ENCODE peak calls at places on chromosomes 5 and 9, in eight cellular contexts. I is glutamatergic neuron, O is omental fat pad, D is BJ, T is foreskin fibroblast, K is endothelial cell, W is body of pancreas, F is AG04449. M is an unnamed sample.

GRCh38 chr5:139453683-139454567 is 8.6 kb downstream of the ECSCR start:
- DNase-seq in I (no peak), O (no peak), D (no peak), T (no peak), K (no peak), W (no peak), F (no peak), M (no peak)

GRCh38 chr9:5562806-5563416 is 52.6 kb downstream of the PDCD1LG2 start:
- DNase-seq in I (no peak), O (no peak), D (no peak), T (no peak), K (no peak), W (no peak), F (no peak), M (no peak)

GRCh38 chr9:109968332-109968657 is 188.3 kb downstream of the PALM2AKAP2 start:
- DNase-seq in I (no peak), O (no peak), D (no peak), T (peak), K (no peak), W (no peak), F (no peak), M (no peak)

GRCh38 chr5:60649288-60649917 is 50.6 kb downstream of the DEPDC1B start:
- DNase-seq in I (no peak), O (no peak), D (no peak), T (peak), K (no peak), W (no peak), F (no peak), M (no peak)

GRCh38 chr9:127741831-127742434 is 6.8 kb upstream of the TOR2A start:
- DNase-seq in I (peak), O (peak), D (no peak), T (peak), K (peak), W (peak), F (no peak), M (no peak)

GRCh38 chr5:142356318-142356715 is 31.5 kb upstream of the SPRY4 start:
- DNase-seq in I (no peak), O (no peak), D (peak), T (peak), K (no peak), W (no peak), F (no peak), M (peak)

GRCh38 chr9:29906065-29906464 is 2332.8 kb upstream of the C9orf72 start:
- DNase-seq in I (no peak), O (no peak), D (no peak), T (no peak), K (no peak), W (no peak), F (no peak), M (no peak)

GRCh38 chr9:129550199-129550839 is 70.6 kb downstream of the C9orf50 start:
- DNase-seq in I (peak), O (peak), D (no peak), T (peak), K (peak), W (peak), F (no peak), M (peak)

GRCh38 chr5:77568082-77568481 is 70.4 kb downstream of the OTP start:
- DNase-seq in I (no peak), O (no peak), D (no peak), T (no peak), K (no peak), W (no peak), F (no peak), M (no peak)

GRCh38 chr9:110954822-110955291 is 83.4 kb downstream of the LPAR1 start:
- DNase-seq in I (no peak), O (no peak), D (no peak), T (no peak), K (no peak), W (no peak), F (no peak), M (no peak)

GRCh38 chr5:37694867-37695266 is 145.0 kb downstream of the GDNF start:
- DNase-seq in I (no peak), O (no peak), D (no peak), T (no peak), K (no peak), W (no peak), F (no peak), M (no peak)

GRCh38 chr9:85899388-85899787 is 41.6 kb upstream of the NAA35 start:
- DNase-seq in I (no peak), O (no peak), D (no peak), T (no peak), K (no peak), W (no peak), F (no peak), M (no peak)

GRCh38 chr5:175603987-175604739 is 53.7 kb upstream of the HRH2 start:
- DNase-seq in I (no peak), O (no peak), D (no peak), T (no peak), K (no peak), W (no peak), F (no peak), M (no peak)

GRCh38 chr5:96101358-96102089 is 139.9 kb upstream of the ELL2 start:
- DNase-seq in I (no peak), O (no peak), D (no peak), T (no peak), K (no peak), W (peak), F (no peak), M (no peak)

GRCh38 chr5:53714324-53715010 is 154.0 kb downstream of the NDUFS4 start:
- DNase-seq in I (no peak), O (no peak), D (no peak), T (no peak), K (no peak), W (no peak), F (peak), M (no peak)

GRCh38 chr5:68898961-68899471 is 194.8 kb upstream of the SLC30A5 start:
- DNase-seq in I (peak), O (no peak), D (peak), T (peak), K (no peak), W (no peak), F (no peak), M (no peak)

GRCh38 chr9:134171316-134172197 is 7.2 kb upstream of the RNU6ATAC start:
- DNase-seq in I (no peak), O (no peak), D (peak), T (peak), K (no peak), W (no peak), F (peak), M (peak)

GRCh38 chr5:44388504-44389409 is 463 bp downstream of the FGF10 start:
- DNase-seq in I (peak), O (no peak), D (no peak), T (peak), K (peak), W (peak), F (no peak), M (no peak)

GRCh38 chr5:16642896-16643295 is 26.1 kb upstream of the RETREG1 start:
- DNase-seq in I (no peak), O (no peak), D (no peak), T (no peak), K (no peak), W (no peak), F (no peak), M (no peak)

GRCh38 chr5:170569101-170569500 is 65.3 kb downstream of the KCNIP1 start:
- DNase-seq in I (no peak), O (no peak), D (no peak), T (no peak), K (no peak), W (no peak), F (no peak), M (no peak)

GRCh38 chr9:16154570-16155078 is 601.8 kb downstream of the CCDC171 start:
- DNase-seq in I (peak), O (no peak), D (no peak), T (no peak), K (peak), W (peak), F (no peak), M (no peak)

GRCh38 chr5:113190347-113190746 is 213.7 kb downstream of the DCP2 start:
- DNase-seq in I (no peak), O (no peak), D (no peak), T (peak), K (no peak), W (no peak), F (no peak), M (no peak)

GRCh38 chr9:136098844-136099243 is 3.8 kb upstream of the NACC2 start:
- DNase-seq in I (no peak), O (no peak), D (no peak), T (no peak), K (no peak), W (no peak), F (no peak), M (no peak)

GRCh38 chr9:34045903-34046302 is 2.8 kb downstream of the UBAP2 start:
- DNase-seq in I (no peak), O (no peak), D (no peak), T (no peak), K (no peak), W (no peak), F (no peak), M (no peak)

GRCh38 chr9:128927731-128928411 is 7.1 kb downstream of the PHYHD1 start:
- DNase-seq in I (peak), O (no peak), D (no peak), T (peak), K (peak), W (peak), F (no peak), M (no peak)

GRCh38 chr9:81320909-81321482 is 368.4 kb downstream of the TLE1 start:
- DNase-seq in I (no peak), O (no peak), D (no peak), T (no peak), K (no peak), W (no peak), F (no peak), M (no peak)

GRCh38 chr9:99019523-99020331 is 76.0 kb downstream of the COL15A1 start:
- DNase-seq in I (no peak), O (no peak), D (peak), T (peak), K (no peak), W (no peak), F (peak), M (peak)

GRCh38 chr5:80754900-80755299 is 100.1 kb upstream of the DHFR start:
- DNase-seq in I (peak), O (no peak), D (no peak), T (peak), K (no peak), W (no peak), F (no peak), M (no peak)

GRCh38 chr9:134328341-134328840 is 2.1 kb downstream of the RXRA start:
- DNase-seq in I (peak), O (no peak), D (no peak), T (peak), K (no peak), W (no peak), F (no peak), M (no peak)

GRCh38 chr5:111548992-111549649 is 36.8 kb upstream of the STARD4 start:
- DNase-seq in I (no peak), O (no peak), D (no peak), T (peak), K (no peak), W (peak), F (no peak), M (no peak)

GRCh38 chr5:132190161-132190817 is 37.4 kb downstream of the P4HA2 start:
- DNase-seq in I (no peak), O (no peak), D (peak), T (peak), K (peak), W (no peak), F (peak), M (peak)

GRCh38 chr5:119398713-119399492 is 43.1 kb downstream of the TNFAIP8 start:
- DNase-seq in I (no peak), O (no peak), D (no peak), T (peak), K (no peak), W (peak), F (no peak), M (no peak)

GRCh38 chr9:117434568-117434967 is 19.7 kb upstream of the ASTN2 start:
- DNase-seq in I (no peak), O (no peak), D (no peak), T (no peak), K (no peak), W (no peak), F (no peak), M (no peak)

GRCh38 chr9:97386733-97387503 is 25.0 kb upstream of the TDRD7 start:
- DNase-seq in I (peak), O (peak), D (no peak), T (peak), K (peak), W (peak), F (no peak), M (peak)

GRCh38 chr9:96781552-96781951 is 3.7 kb upstream of the ZNF510 start:
- DNase-seq in I (no peak), O (no peak), D (no peak), T (no peak), K (no peak), W (no peak), F (no peak), M (no peak)

GRCh38 chr9:32703635-32704034 is 68.2 kb upstream of the TAF1L start:
- DNase-seq in I (no peak), O (no peak), D (no peak), T (no peak), K (no peak), W (no peak), F (no peak), M (no peak)

GRCh38 chr5:55231476-55232193 is 1.8 kb downstream of the CCNO start:
- DNase-seq in I (peak), O (no peak), D (no peak), T (peak), K (peak), W (peak), F (no peak), M (no peak)

GRCh38 chr9:104927912-104928740 is at the start of gene ABCA1:
- DNase-seq in I (peak), O (peak), D (no peak), T (peak), K (peak), W (peak), F (no peak), M (no peak)

GRCh38 chr9:12689233-12689632 is 4.0 kb upstream of the TYRP1 start:
- DNase-seq in I (no peak), O (no peak), D (no peak), T (no peak), K (no peak), W (no peak), F (no peak), M (no peak)

DNA sequence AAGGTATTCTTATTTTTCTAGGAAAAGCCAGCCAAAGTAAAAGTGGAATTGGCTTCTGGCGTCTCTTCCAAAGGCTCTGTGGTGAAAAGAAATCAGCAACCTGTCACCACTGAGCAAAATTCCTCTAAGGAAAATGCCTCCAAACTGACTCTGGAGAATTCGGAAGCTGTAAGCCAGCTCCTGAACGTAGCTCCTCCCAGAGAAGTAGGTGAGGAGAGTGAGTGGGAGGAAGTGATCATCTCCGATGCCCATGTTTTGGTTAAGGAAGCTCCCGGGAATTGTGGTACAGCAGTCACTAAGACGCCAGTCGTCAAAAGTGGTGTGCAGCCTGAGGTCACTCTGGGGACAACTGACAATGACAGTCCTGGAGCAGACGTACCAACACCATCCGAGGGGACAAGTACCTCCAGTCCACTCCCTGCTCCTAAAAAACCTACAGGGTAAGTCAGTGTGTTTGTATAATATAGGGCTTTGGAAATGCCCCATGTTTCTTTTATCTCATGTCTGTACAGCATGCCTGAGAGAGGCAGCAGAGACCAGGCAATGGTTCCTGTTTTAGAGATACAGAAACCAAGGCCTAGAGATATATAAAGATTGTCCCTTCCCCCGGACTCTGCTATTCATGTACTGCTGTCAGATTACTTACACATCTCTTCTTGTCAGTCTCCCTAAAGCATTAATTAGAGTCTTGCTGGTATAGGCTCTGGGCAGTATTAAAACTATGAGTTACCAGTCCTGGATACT is 23.9 kb downstream of the HMGXB3 start:
- DNase-seq in I (no peak), O (no peak), D (no peak), T (no peak), K (no peak), W (no peak), F (no peak), M (no peak)
- TF ChIP-seq CTCF in I (no peak), O (no peak), D (no peak), T (no peak), K (no peak), W (no peak), F (no peak), M (no peak)

DNA sequence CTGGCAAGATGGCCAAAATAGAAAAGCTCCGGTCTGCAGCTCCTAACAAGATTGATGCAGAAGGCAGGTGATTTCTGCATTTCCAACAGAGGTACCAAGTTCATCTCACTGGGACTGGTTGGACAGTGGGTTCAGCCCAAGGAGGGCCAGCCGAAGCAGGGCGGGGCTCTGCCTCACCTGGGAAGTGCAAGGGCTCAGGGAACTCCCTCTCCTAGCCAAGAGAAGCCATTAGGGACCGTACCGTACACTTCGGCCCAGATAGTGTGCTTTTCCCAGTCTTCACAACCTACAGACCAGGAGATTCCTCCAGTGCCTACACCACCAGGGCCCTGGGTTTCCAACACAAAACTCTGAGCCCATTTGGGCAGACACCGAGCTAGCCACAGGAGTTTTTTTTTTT is 277.8 kb downstream of the SLCO4C1 start:
- DNase-seq in I (no peak), O (no peak), D (no peak), T (no peak), K (no peak), W (no peak), F (no peak), M (no peak)
- TF ChIP-seq CTCF in I (no peak), O (no peak), D (no peak), T (no peak), K (no peak), W (no peak), F (no peak), M (no peak)

GRCh38 chr9:101566904-101567724 is 27.7 kb downstream of the PPP3R2 start:
- DNase-seq in I (no peak), O (no peak), D (no peak), T (peak), K (peak), W (no peak), F (no peak), M (no peak)
- TF ChIP-seq CTCF in I (peak), O (no peak), D (peak), T (peak), K (peak), W (peak), F (peak), M (peak)

GRCh38 chr9:113909421-113909820 is 33.3 kb downstream of the ZNF618 start:
- DNase-seq in I (no peak), O (no peak), D (no peak), T (no peak), K (no peak), W (no peak), F (no peak), M (no peak)
- TF ChIP-seq CTCF in I (no peak), O (no peak), D (no peak), T (no peak), K (no peak), W (no peak), F (no peak), M (no peak)

DNA sequence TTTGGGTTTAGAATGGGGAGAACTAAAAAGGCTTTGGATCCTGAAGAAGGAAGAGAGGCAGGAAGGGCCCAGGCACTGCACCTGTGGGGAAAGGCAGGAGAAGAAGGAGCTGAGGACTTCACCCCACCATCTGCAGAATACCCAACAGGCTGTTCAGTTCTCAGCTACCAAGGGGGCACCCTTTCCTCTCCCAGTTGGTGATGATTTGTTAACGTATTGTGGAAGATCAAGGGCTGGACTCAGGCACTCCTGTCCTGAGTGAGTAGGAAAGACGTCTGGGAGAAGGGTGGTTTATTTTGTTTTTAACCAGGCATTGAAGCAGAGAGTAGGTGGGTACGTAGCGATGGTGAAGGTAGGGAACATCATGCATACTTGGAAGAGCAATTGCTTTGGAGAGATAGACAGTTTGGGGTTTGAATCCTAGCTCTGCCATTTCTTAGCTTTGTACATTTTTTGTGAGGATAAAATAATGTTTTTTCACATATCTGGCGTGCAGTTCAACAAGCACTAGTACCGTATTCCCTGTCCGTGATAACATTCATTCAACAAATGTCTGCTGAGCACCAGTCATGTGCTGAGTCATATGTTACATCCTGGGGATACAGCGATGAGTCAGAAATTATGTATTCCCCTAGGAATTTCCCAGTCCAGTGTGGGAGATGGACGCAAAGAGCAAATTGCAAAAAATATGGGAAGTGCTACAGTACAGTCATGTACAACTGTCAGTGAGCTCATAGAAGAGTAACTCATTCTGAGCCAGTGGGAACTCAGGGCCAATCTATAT is 2.1 kb downstream of the MSANTD3 start:
- DNase-seq in I (no peak), O (no peak), D (peak), T (peak), K (no peak), W (no peak), F (peak), M (peak)
- TF ChIP-seq CTCF in I (no peak), O (no peak), D (no peak), T (no peak), K (no peak), W (no peak), F (no peak), M (no peak)

GRCh38 chr9:126146254-126147145 is 180.1 kb upstream of the MVB12B start:
- DNase-seq in I (no peak), O (no peak), D (no peak), T (no peak), K (peak), W (no peak), F (no peak), M (no peak)
- TF ChIP-seq CTCF in I (no peak), O (no peak), D (peak), T (peak), K (peak), W (peak), F (peak), M (peak)

GRCh38 chr5:116272281-116272941 is 187.6 kb downstream of the COMMD10 start:
- DNase-seq in I (no peak), O (no peak), D (no peak), T (peak), K (no peak), W (no peak), F (no peak), M (peak)
- TF ChIP-seq CTCF in I (peak), O (no peak), D (peak), T (no peak), K (no peak), W (no peak), F (no peak), M (peak)

GRCh38 chr9:101904845-101905244 is 166.4 kb upstream of the GRIN3A start:
- DNase-seq in I (no peak), O (no peak), D (no peak), T (no peak), K (no peak), W (no peak), F (no peak), M (no peak)

GRCh38 chr9:101912698-101913097 is 174.3 kb upstream of the GRIN3A start:
- DNase-seq in I (no peak), O (no peak), D (no peak), T (no peak), K (no peak), W (no peak), F (no peak), M (no peak)

DNA sequence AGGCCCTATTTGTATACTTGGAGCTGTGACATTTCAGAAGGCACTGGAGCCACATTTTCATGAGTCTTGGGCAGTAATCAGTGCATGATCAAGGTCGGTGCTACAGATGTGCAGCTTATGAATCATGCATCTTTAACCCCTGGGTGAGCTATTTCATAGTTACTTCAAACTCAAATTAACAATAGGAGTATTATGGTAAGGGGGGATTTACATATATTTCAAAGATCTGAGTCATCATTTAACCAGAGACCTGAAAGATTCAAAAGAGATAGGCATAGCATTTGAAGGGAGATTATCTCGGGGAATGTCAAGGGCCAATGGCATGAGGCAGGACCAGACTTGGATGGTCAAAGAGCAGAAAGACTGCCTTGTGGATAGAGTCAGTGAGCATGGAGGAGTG is 169.0 kb upstream of the GRIN3A start:
- DNase-seq in I (no peak), O (no peak), D (no peak), T (no peak), K (no peak), W (no peak), F (no peak), M (no peak)
- TF ChIP-seq CTCF in I (no peak), O (no peak), D (no peak), T (no peak), K (no peak), W (no peak), F (no peak), M (no peak)

M was measured in AG09319.